ENCODE peak calls at places on chromosomes 1 and 21, in eight cellular contexts. U is PC-3, N is activated T-cell treated with anti-CD3 and anti-CD28 coated beads for 1 hour, I is mesenchymal stem cell, B is NCI-H146, T is H7, G is nucleus accumbens, W is RPMI8226. E is an unnamed sample.

GRCh38 chr1:57637155-57637554 is 213.3 kb upstream of the DAB1 start:
- DNase-seq in U (no peak), N (no peak), I (peak), B (no peak), T (no peak), G (no peak), W (no peak), E (no peak)

GRCh38 chr1:95584315-95584714 is 350.3 kb downstream of the RWDD3 start:
- DNase-seq in U (no peak), N (no peak), I (no peak), B (no peak), T (no peak), G (no peak), W (no peak), E (no peak)

GRCh38 chr21:45120975-45121374 is 46.6 kb downstream of the ADARB1 start:
- DNase-seq in U (peak), N (no peak), I (no peak), B (no peak), T (no peak), G (no peak), W (no peak), E (no peak)

GRCh38 chr1:68725353-68725752 is 228.5 kb upstream of the DEPDC1 start:
- DNase-seq in U (no peak), N (no peak), I (no peak), B (no peak), T (no peak), G (no peak), W (no peak), E (peak)

GRCh38 chr1:55825486-55825885 is 610.3 kb upstream of the USP24 start:
- DNase-seq in U (no peak), N (no peak), I (no peak), B (no peak), T (no peak), G (no peak), W (no peak), E (no peak)

GRCh38 chr1:15207829-15208429 is 39.1 kb upstream of the FHAD1 start:
- DNase-seq in U (no peak), N (no peak), I (no peak), B (no peak), T (no peak), G (no peak), W (no peak), E (no peak)

GRCh38 chr1:243580072-243580471 is 270.0 kb downstream of the AKT3 start:
- DNase-seq in U (no peak), N (no peak), I (peak), B (no peak), T (no peak), G (no peak), W (no peak), E (no peak)

GRCh38 chr1:77459881-77460280 is 178.1 kb downstream of the AK5 start:
- DNase-seq in U (no peak), N (no peak), I (peak), B (no peak), T (no peak), G (no peak), W (no peak), E (no peak)

GRCh38 chr1:8847990-8848389 is 30.5 kb downstream of the ENO1 start:
- DNase-seq in U (no peak), N (no peak), I (no peak), B (peak), T (no peak), G (no peak), W (peak), E (no peak)

GRCh38 chr21:46363698-46364097 is 39.7 kb downstream of the PCNT start:
- DNase-seq in U (no peak), N (no peak), I (no peak), B (no peak), T (peak), G (no peak), W (no peak), E (no peak)

GRCh38 chr1:48876221-48876785 is 99.6 kb upstream of the BEND5 start:
- DNase-seq in U (peak), N (no peak), I (peak), B (no peak), T (no peak), G (no peak), W (no peak), E (no peak)

GRCh38 chr21:34649400-34649799 is 19.4 kb upstream of the CLIC6 start:
- DNase-seq in U (no peak), N (no peak), I (no peak), B (no peak), T (no peak), G (no peak), W (peak), E (no peak)

GRCh38 chr1:149884433-149885363 is 14.7 kb upstream of the BOLA1 start:
- DNase-seq in U (peak), N (no peak), I (peak), B (peak), T (no peak), G (no peak), W (peak), E (no peak)

GRCh38 chr1:238628130-238628529 is 737.4 kb upstream of the ZP4 start:
- DNase-seq in U (no peak), N (no peak), I (peak), B (no peak), T (no peak), G (no peak), W (no peak), E (no peak)

GRCh38 chr21:33019885-33020557 is 5.7 kb upstream of the OLIG2 start:
- DNase-seq in U (no peak), N (no peak), I (no peak), B (no peak), T (peak), G (no peak), W (peak), E (no peak)

GRCh38 chr1:231107600-231108326 is 54.1 kb upstream of the TRIM67 start:
- DNase-seq in U (no peak), N (no peak), I (no peak), B (peak), T (no peak), G (no peak), W (no peak), E (no peak)

GRCh38 chr1:203534012-203534411 is 40.1 kb downstream of the OPTC start:
- DNase-seq in U (no peak), N (no peak), I (no peak), B (no peak), T (no peak), G (no peak), W (no peak), E (no peak)

GRCh38 chr1:18537386-18538306 is 56.9 kb downstream of the KLHDC7A start:
- DNase-seq in U (no peak), N (no peak), I (no peak), B (no peak), T (no peak), G (no peak), W (no peak), E (no peak)

GRCh38 chr1:56816264-56816663 is 2.9 kb downstream of the FYB2 start:
- DNase-seq in U (no peak), N (no peak), I (no peak), B (no peak), T (no peak), G (no peak), W (no peak), E (no peak)

GRCh38 chr1:58596631-58597052 is 19.6 kb upstream of the TACSTD2 start:
- DNase-seq in U (no peak), N (no peak), I (no peak), B (no peak), T (no peak), G (no peak), W (no peak), E (no peak)

GRCh38 chr1:244626709-244627108 is 26.2 kb upstream of the DESI2 start:
- DNase-seq in U (no peak), N (no peak), I (no peak), B (no peak), T (no peak), G (no peak), W (no peak), E (no peak)

GRCh38 chr1:18072066-18072465 is 35.5 kb upstream of the IGSF21 start:
- DNase-seq in U (peak), N (no peak), I (no peak), B (no peak), T (no peak), G (no peak), W (no peak), E (no peak)

GRCh38 chr1:205567716-205568115 is 63.2 kb downstream of the CDK18 start:
- DNase-seq in U (no peak), N (no peak), I (no peak), B (no peak), T (peak), G (no peak), W (no peak), E (no peak)

GRCh38 chr1:201275266-201275666 is 8.0 kb upstream of the PKP1 start:
- DNase-seq in U (peak), N (no peak), I (no peak), B (no peak), T (peak), G (no peak), W (peak), E (no peak)

GRCh38 chr1:69744381-69744780 is 176.7 kb downstream of the LRRC7 start:
- DNase-seq in U (no peak), N (no peak), I (no peak), B (no peak), T (no peak), G (no peak), W (no peak), E (no peak)

GRCh38 chr1:12549460-12550349 is 68.3 kb downstream of the DHRS3 start:
- DNase-seq in U (peak), N (no peak), I (peak), B (peak), T (peak), G (no peak), W (peak), E (peak)

GRCh38 chr1:226629210-226629895 is 80.8 kb downstream of the STUM start:
- DNase-seq in U (no peak), N (no peak), I (no peak), B (no peak), T (peak), G (no peak), W (no peak), E (no peak)